ENCODE peak calls at places on chromosome 10, in six cellular contexts. F is HuH-7.5; J is activated naive CD4-positive, alpha-beta T cell treated with anti-CD3 and anti-CD28 coated beads, Interleukin-2, amount 10 ng/mL, durations not matched to agents 7 days and 5 days; U is activated CD8-positive, alpha-beta memory T cell treated with anti-CD3 and anti-CD28 coated beads, Interleukin-2, amount 50 U/mL, for 4 hours; W is T-cell; I is hypothalamus. M is an unnamed sample.

GRCh38 chr10:77673086-77673485 is 35.5 kb upstream of the KCNMA1 start:
- DNase-seq in F (no peak), J (no peak), U (no peak), W (no peak), I (no peak), M (no peak)

GRCh38 chr10:93261961-93262610 is 188.4 kb downstream of the CYP26A1 start:
- DNase-seq in F (no peak), J (no peak), U (no peak), W (no peak), I (no peak), M (no peak)

GRCh38 chr10:105700327-105700726 is 1059.2 kb downstream of the SORCS3 start:
- DNase-seq in F (no peak), J (no peak), U (no peak), W (no peak), I (no peak), M (no peak)

GRCh38 chr10:3836222-3836820 is 51.3 kb upstream of the KLF6 start:
- DNase-seq in F (no peak), J (no peak), U (no peak), W (no peak), I (no peak), M (no peak)

GRCh38 chr10:133608855-133609254 is 17.7 kb downstream of the FRG2B start:
- DNase-seq in F (no peak), J (no peak), U (no peak), W (no peak), I (no peak), M (peak)

GRCh38 chr10:78178940-78179339 is 145.3 kb downstream of the RPS24 start:
- DNase-seq in F (no peak), J (no peak), U (no peak), W (no peak), I (peak), M (no peak)

GRCh38 chr10:127618797-127619196 is 69.7 kb downstream of the NPS start:
- DNase-seq in F (no peak), J (no peak), U (no peak), W (no peak), I (no peak), M (no peak)

GRCh38 chr10:43667317-43667731 is 18.6 kb upstream of the ZNF32 start:
- DNase-seq in F (no peak), J (no peak), U (no peak), W (no peak), I (no peak), M (no peak)

GRCh38 chr10:26486304-26486703 is 48.2 kb downstream of the APBB1IP start:
- DNase-seq in F (no peak), J (no peak), U (no peak), W (no peak), I (no peak), M (no peak)

GRCh38 chr10:122163182-122164027 is 107.7 kb upstream of the BTBD16 start:
- DNase-seq in F (no peak), J (no peak), U (no peak), W (no peak), I (no peak), M (no peak)

GRCh38 chr10:8840356-8840755 is 785.9 kb downstream of the GATA3 start:
- DNase-seq in F (no peak), J (no peak), U (no peak), W (no peak), I (no peak), M (no peak)

GRCh38 chr10:22649977-22650376 is 64.4 kb downstream of the PIP4K2A start:
- DNase-seq in F (no peak), J (no peak), U (no peak), W (no peak), I (no peak), M (no peak)

GRCh38 chr10:62581351-62581750 is 207.2 kb downstream of the ZNF365 start:
- DNase-seq in F (no peak), J (no peak), U (no peak), W (no peak), I (no peak), M (no peak)

GRCh38 chr10:51700228-51700835 is 937 bp upstream of the CSTF2T start:
- DNase-seq in F (no peak), J (no peak), U (no peak), W (no peak), I (no peak), M (no peak)

GRCh38 chr10:115355162-115355760 is 262.1 kb downstream of the ATRNL1 start:
- DNase-seq in F (peak), J (peak), U (no peak), W (no peak), I (no peak), M (peak)

GRCh38 chr10:47261556-47261955 is 38.4 kb upstream of the GDF10 start:
- DNase-seq in F (no peak), J (no peak), U (no peak), W (no peak), I (no peak), M (no peak)

GRCh38 chr10:106506509-106507265 is 657.8 kb downstream of the SORCS1 start:
- DNase-seq in F (no peak), J (no peak), U (no peak), W (no peak), I (no peak), M (no peak)

GRCh38 chr10:132974249-132974796 is 32.0 kb upstream of the CFAP46 start:
- DNase-seq in F (no peak), J (peak), U (no peak), W (no peak), I (no peak), M (no peak)

GRCh38 chr10:17138450-17139062 is 8.9 kb upstream of the CUBN start:
- DNase-seq in F (no peak), J (no peak), U (no peak), W (no peak), I (no peak), M (no peak)

GRCh38 chr10:91536101-91536500 is 96.8 kb downstream of the PPP1R3C start:
- DNase-seq in F (no peak), J (no peak), U (no peak), W (no peak), I (no peak), M (no peak)

GRCh38 chr10:80132299-80133139 is at the start of gene PLAC9:
- DNase-seq in F (no peak), J (no peak), U (no peak), W (no peak), I (no peak), M (no peak)

GRCh38 chr10:89523274-89523673 is 12.1 kb downstream of the SLC16A12 start:
- DNase-seq in F (no peak), J (no peak), U (no peak), W (no peak), I (no peak), M (no peak)

M was measured in SW 1271.